ENCODE peak calls at places on chromosomes 5 and 9, in nine cellular contexts. I, C, X, J, L, T, G, V and E are unnamed samples.

GRCh38 chr5:139657363-139658321 is 9.5 kb downstream of the CXXC5 start:
- DNase-seq in V (no peak), L (no peak), T (no peak), J (no peak), I (no peak), C (no peak), X (peak; percentile 37), G (no peak), E (no peak)

GRCh38 chr9:110900451-110900850 is 137.8 kb downstream of the LPAR1 start:
- DNase-seq in X (peak; percentile 40), V (no peak), I (no peak), C (no peak), J (no peak), T (no peak), L (no peak), G (no peak), E (no peak)

GRCh38 chr5:154406231-154406630 is 39.6 kb upstream of the SAP30L start:
- DNase-seq in J (no peak), G (no peak), V (no peak), I (no peak), X (no peak), T (no peak), L (no peak), C (no peak), E (no peak)

GRCh38 chr9:77829440-77829839 is 181.3 kb upstream of the GNA14 start:
- DNase-seq in J (no peak), G (no peak), X (no peak), I (no peak), L (no peak), T (no peak), V (no peak), C (no peak), E (no peak)

GRCh38 chr5:76789991-76790571 is 28.7 kb upstream of the F2RL1 start:
- DNase-seq in J (no peak), I (no peak), C (no peak), T (no peak), L (no peak), X (no peak), V (no peak), G (peak; percentile 52), E (no peak)

GRCh38 chr5:126369995-126370731 is 53.0 kb upstream of the GRAMD2B start:
- DNase-seq in T (no peak), V (no peak), I (no peak), C (no peak), X (no peak), G (peak; percentile 6), J (peak; percentile 24), L (no peak), E (no peak)

GRCh38 chr9:73573235-73573634 is 421.6 kb downstream of the ANXA1 start:
- DNase-seq in L (no peak), X (no peak), I (no peak), V (no peak), J (no peak), G (no peak), T (no peak), C (no peak), E (no peak)

GRCh38 chr5:97135868-97136267 is 6.5 kb downstream of the LIX1 start:
- DNase-seq in X (no peak), J (no peak), I (no peak), T (no peak), L (no peak), V (no peak), G (no peak), C (no peak), E (no peak)

GRCh38 chr5:57655228-57655627 is 172.6 kb upstream of the ACTBL2 start:
- DNase-seq in I (no peak), X (no peak), L (no peak), G (no peak), V (no peak), T (no peak), C (no peak), J (no peak), E (no peak)

GRCh38 chr5:95712347-95712958 is 18.7 kb upstream of the RHOBTB3 start:
- DNase-seq in I (no peak), J (no peak), C (no peak), T (no peak), X (peak; percentile 62), G (peak; percentile 79), V (no peak), L (no peak), E (no peak)

GRCh38 chr9:111483419-111483861 is 743 bp downstream of the ECPAS start:
- DNase-seq in X (no peak), T (no peak), V (peak; percentile 19), G (no peak), J (peak; percentile 51), I (peak; percentile 91), L (no peak), C (peak; percentile 39), E (no peak)

GRCh38 chr5:83577036-83577636 is 105.6 kb downstream of the VCAN start:
- DNase-seq in L (peak; percentile 82), G (peak; percentile 88), C (no peak), V (no peak), I (no peak), X (peak; percentile 82), J (peak; percentile 45), T (no peak), E (peak; percentile 26)

GRCh38 chr5:61184708-61185107 is 22.4 kb upstream of the SMIM15 start:
- DNase-seq in G (no peak), V (no peak), X (no peak), T (no peak), J (no peak), L (no peak), I (no peak), C (no peak), E (no peak)

GRCh38 chr5:54701179-54701578 is 183.6 kb downstream of the SNX18 start:
- DNase-seq in I (no peak), X (peak; percentile 97), T (no peak), J (peak; percentile 18), L (no peak), V (no peak), G (peak; percentile 73), C (no peak), E (no peak)

GRCh38 chr5:58842851-58843250 is 260.0 kb downstream of the RAB3C start:
- DNase-seq in J (no peak), I (no peak), X (peak; percentile 28), V (no peak), C (no peak), L (no peak), T (no peak), G (peak; percentile 29), E (no peak)

GRCh38 chr9:13239208-13239607 is 40.3 kb downstream of the MPDZ start:
- DNase-seq in T (no peak), I (no peak), X (no peak), L (no peak), V (no peak), G (no peak), J (no peak), C (no peak), E (no peak)

GRCh38 chr5:132641241-132641723 is 16.7 kb upstream of the IL13 start:
- DNase-seq in X (no peak), I (no peak), C (no peak), T (no peak), L (no peak), V (no peak), J (no peak), G (no peak), E (no peak)

GRCh38 chr5:179170606-179171005 is 110.4 kb downstream of the ZNF354C start:
- DNase-seq in I (no peak), X (no peak), C (no peak), J (no peak), L (no peak), G (no peak), V (no peak), T (no peak), E (no peak)

GRCh38 chr5:150278916-150279315 is 10.7 kb downstream of the CAMK2A start:
- DNase-seq in V (no peak), J (no peak), X (peak; percentile 80), T (no peak), C (no peak), L (no peak), G (no peak), I (no peak), E (no peak)

GRCh38 chr5:98827161-98827560 is 53.7 kb downstream of the RGMB start:
- DNase-seq in X (peak; percentile 66), T (no peak), J (peak; percentile 20), V (no peak), C (no peak), L (no peak), I (peak; percentile 48), G (peak; percentile 43), E (no peak)

GRCh38 chr9:31847963-31848362 is 536.5 kb upstream of the ACO1 start:
- DNase-seq in J (no peak), C (no peak), G (no peak), T (no peak), V (no peak), L (no peak), I (no peak), X (no peak), E (no peak)

GRCh38 chr9:31854187-31854586 is 530.3 kb upstream of the ACO1 start:
- DNase-seq in I (no peak), X (no peak), V (no peak), J (no peak), T (no peak), G (no peak), L (no peak), C (no peak), E (no peak)

GRCh38 chr9:31848505-31849285 is 535.7 kb upstream of the ACO1 start:
- DNase-seq in X (no peak), L (no peak), I (no peak), V (no peak), J (no peak), G (no peak), T (no peak), C (no peak), E (peak; percentile 6)
- H3K4me3 ChIP-seq in X (no peak overlapping the region), L (no peak overlapping the region), I (no peak overlapping the region), V (no peak overlapping the region), J (no peak overlapping the region), G (no peak overlapping the region), T (no peak overlapping the region), C (no peak overlapping the region), E (peak overlapping the region; percentile 73)

DNA sequence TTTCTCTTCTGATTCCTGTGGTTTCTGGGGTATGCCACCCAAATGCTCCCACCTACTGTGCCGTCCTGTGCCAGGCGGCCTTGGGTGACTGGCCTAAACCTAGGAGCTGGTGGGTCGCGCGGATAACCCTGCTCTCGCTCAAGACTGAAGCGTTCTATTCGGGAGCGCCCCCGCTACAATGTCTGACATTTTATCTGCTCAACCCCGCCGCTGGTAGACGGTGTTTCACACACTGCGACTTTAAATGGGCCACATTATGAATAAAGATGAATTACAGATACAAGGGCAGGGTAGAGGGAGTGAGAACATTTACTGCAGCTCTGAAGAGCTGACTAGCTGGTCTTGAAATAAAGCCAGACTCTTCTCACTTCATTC is 775 bp upstream of the PTCH1 start:
- DNase-seq in X (no peak), G (no peak), J (no peak), L (no peak), T (no peak), C (no peak), I (no peak), V (no peak), E (no peak)
- H3K4me3 ChIP-seq in X (peak overlapping the region; percentile 84), G (no peak overlapping the region), J (peak overlapping the region; percentile 52), L (peak overlapping the region; percentile 49), T (no peak overlapping the region), C (peak overlapping the region; percentile 63), I (peak overlapping the region; percentile 50), V (peak overlapping the region; percentile 83), E (no peak overlapping the region)

GRCh38 chr5:87754009-87754757 is 341.5 kb upstream of the CCNH start:
- DNase-seq in G (no peak), J (no peak), I (no peak), C (no peak), T (no peak), X (no peak), L (no peak), V (no peak), E (no peak)
- H3K4me3 ChIP-seq in G (no peak overlapping the region), J (no peak overlapping the region), I (no peak overlapping the region), C (no peak overlapping the region), T (no peak overlapping the region), X (no peak overlapping the region), L (no peak overlapping the region), V (no peak overlapping the region), E (no peak overlapping the region)

GRCh38 chr9:117403403-117403811 is 11.4 kb downstream of the ASTN2 start:
- DNase-seq in T (no peak), X (no peak), V (no peak), J (no peak), C (no peak), G (no peak), I (no peak), L (no peak), E (no peak)
- H3K4me3 ChIP-seq in T (no peak overlapping the region), X (no peak overlapping the region), V (no peak overlapping the region), J (no peak overlapping the region), C (no peak overlapping the region), G (no peak overlapping the region), I (no peak overlapping the region), L (no peak overlapping the region), E (no peak overlapping the region)